ENCODE peak calls at places on chromosomes 11 and 22, in six cellular contexts. V is PC-9, K is SK-N-SH, T is HCT116, L is H9, F is mammary epithelial cell. W is an unnamed sample.

GRCh38 chr11:16001044-16001568 is 355.2 kb downstream of the SOX6 start:
- DNase-seq in V (no peak), K (no peak), T (no peak), L (no peak), F (no peak), W (no peak)

GRCh38 chr11:17531818-17532131 is 12.4 kb downstream of the USH1C start:
- DNase-seq in V (no peak), K (no peak), T (no peak), L (no peak), F (no peak), W (peak; percentile 80)

GRCh38 chr22:21043856-21044535 is 1.8 kb upstream of the LRRC74B start:
- DNase-seq in V (no peak), K (no peak), T (no peak), L (no peak), F (peak; percentile 5), W (no peak)

GRCh38 chr11:116648229-116649174 is 124.3 kb downstream of the BUD13 start:
- DNase-seq in V (no peak), K (no peak), T (no peak), L (peak; percentile 20), F (no peak), W (no peak)

GRCh38 chr11:124670732-124671131 is 2.8 kb downstream of the SIAE start:
- DNase-seq in V (no peak), K (no peak), T (no peak), L (no peak), F (no peak), W (no peak)

GRCh38 chr22:21933899-21934298 is 18.7 kb downstream of the PPM1F start:
- DNase-seq in V (no peak), K (no peak), T (no peak), L (no peak), F (no peak), W (no peak)

GRCh38 chr22:26646158-26646557 is 11.2 kb upstream of the MIAT start:
- DNase-seq in V (no peak), K (no peak), T (no peak), L (no peak), F (no peak), W (no peak)

GRCh38 chr11:32131321-32131720 is 40.4 kb downstream of the RCN1 start:
- DNase-seq in V (peak; percentile 14), K (no peak), T (no peak), L (no peak), F (peak; percentile 82), W (no peak)

GRCh38 chr11:92070026-92070889 is 154.4 kb upstream of the FAT3 start:
- DNase-seq in V (no peak), K (no peak), T (no peak), L (no peak), F (peak; percentile 1), W (no peak)

GRCh38 chr22:36180928-36181327 is 20.4 kb upstream of the APOL3 start:
- DNase-seq in V (no peak), K (no peak), T (no peak), L (no peak), F (no peak), W (no peak)

GRCh38 chr22:36171941-36172340 is 11.4 kb upstream of the APOL3 start:
- DNase-seq in V (no peak), K (no peak), T (no peak), L (peak; percentile 49), F (no peak), W (no peak)

GRCh38 chr22:36180038-36180880 is 19.7 kb upstream of the APOL3 start:
- DNase-seq in V (peak; percentile 55), K (peak; percentile 67), T (peak; percentile 42), L (peak; percentile 87), F (peak; percentile 35), W (peak; percentile 81)

GRCh38 chr22:36177160-36177559 is 16.6 kb upstream of the APOL3 start:
- DNase-seq in V (no peak), K (no peak), T (no peak), L (no peak), F (no peak), W (no peak)

DNA sequence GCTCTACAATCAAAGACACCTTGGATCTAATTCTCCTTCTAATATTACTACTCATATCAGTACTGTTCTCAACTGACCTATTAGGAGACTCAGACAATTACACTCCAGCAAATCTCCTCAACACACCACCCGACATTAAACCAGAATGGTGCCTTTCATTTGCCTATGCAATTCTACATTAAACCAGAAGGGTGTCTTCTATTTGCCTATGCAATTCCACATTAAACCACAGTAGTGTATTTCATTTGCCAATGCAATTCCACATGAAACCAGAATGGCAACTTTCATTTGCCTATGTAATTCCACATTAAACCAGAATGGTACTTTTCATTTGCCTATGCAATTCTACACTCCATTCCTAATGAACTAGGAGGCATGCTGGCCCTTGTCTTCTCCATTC is 15.3 kb upstream of the APOL3 start:
- DNase-seq in V (no peak), K (no peak), T (no peak), L (no peak), F (no peak), W (no peak)
- TF ChIP-seq CTCF in V (no peak), K (peak; percentile 21), T (peak; percentile 59), L (peak; percentile 44), F (no peak), W (no peak)

DNA sequence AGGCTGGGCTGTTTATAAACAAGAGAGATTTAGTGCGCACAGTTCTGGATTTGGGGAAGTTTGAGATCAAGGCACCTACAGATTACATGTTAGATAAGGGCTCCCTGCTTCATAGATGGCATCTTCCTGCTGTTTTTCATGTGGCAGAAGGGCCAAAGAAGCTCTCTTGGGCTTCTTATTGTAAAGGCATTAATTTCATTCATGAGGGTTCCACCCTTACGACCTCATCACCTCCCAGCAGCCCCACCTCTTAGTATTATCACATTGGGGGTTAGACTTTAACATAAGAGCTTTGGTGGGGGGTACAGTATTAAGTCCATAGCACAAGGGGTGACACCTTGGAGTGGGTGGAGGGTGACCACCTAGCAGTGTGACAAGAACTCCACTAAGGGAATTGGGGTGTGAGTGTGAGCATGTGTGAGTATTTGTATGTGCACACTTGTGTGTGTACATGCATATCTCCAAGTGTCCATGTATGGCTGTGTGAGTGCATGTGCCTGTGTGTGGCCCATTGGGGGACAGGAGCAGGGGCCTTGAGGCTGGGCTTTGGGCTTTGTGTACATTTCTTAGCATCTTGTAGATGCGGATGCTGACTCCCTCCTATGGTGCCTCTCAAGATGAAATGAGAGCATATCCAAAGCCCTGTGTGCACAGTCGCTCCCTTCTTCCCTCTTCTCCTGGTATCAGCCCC is 42.7 kb downstream of the BCR start:
- DNase-seq in V (no peak), K (no peak), T (no peak), L (no peak), F (no peak), W (no peak)
- H4K20me1 ChIP-seq in V (peaks cover 5% of the 10 kb centered on the region), K (peaks cover 58% of the 10 kb centered on the region), T (no peaks in the 10 kb centered on the region), L (no peaks in the 10 kb centered on the region), F (no peaks in the 10 kb centered on the region), W (peaks cover 76% of the 10 kb centered on the region)

DNA sequence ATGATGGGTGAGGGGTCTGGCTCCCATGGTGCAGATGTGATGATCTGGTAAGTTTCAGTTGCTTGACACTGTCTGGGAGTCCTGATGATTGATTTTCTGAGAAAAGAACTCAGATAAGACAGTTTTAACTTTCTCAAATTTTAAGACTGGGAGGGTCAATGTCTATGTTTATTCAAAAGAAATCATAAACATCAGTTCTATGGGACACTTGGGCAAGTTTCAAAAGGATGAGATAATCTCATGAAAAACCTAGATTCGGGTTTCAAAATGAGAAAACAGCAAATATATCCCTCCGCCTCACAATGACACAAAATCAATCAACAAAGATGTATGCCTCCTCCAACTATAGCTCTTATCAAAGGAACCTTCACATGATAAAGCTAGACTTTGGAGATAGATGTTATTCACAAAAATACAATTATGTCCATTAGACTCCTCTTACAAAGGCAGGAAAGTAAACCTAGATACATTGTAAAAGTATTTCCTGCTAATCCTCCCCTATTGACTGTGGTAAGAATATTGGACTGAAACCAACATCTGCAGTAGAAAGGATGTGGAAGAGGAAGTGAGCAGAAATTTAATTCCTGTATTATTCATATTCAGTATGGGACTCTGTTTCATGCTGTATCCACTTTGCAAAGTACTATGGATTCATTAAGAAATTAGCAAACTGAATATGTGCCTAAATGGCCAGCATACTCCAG is 21.6 kb downstream of the SVIP start:
- DNase-seq in V (no peak), K (no peak), T (no peak), L (no peak), F (no peak), W (no peak)
- H3K4me2 ChIP-seq in V (no peak overlapping the region), K (peak overlapping the region; percentile 21), T (no peak overlapping the region), L (no peak overlapping the region), F (no peak overlapping the region), W (no peak overlapping the region)

DNA sequence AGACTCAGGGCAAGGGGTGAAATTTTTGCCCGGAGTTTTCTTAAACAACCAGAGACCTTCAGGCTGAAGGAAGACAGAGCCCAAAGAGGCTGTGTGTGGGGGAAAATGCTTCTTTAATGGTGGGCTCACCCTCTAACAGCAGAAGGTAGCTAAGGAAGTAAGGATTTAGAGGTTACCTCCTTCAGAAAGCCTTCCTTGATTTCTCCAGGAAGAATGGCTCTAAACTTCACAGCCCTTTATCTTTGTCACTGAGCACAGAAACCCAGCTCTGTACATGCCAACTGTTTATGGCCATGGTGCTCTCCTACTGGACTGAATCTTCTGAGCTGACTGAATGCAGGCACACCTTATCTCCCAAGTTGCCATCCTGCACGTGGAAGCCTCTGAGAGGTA is 196.0 kb downstream of the TENM4 start:
- DNase-seq in V (no peak), K (no peak), T (no peak), L (no peak), F (no peak), W (no peak)
- TF ChIP-seq CTCF in V (no peak), K (no peak), T (no peak), L (no peak), F (no peak), W (no peak)

DNA sequence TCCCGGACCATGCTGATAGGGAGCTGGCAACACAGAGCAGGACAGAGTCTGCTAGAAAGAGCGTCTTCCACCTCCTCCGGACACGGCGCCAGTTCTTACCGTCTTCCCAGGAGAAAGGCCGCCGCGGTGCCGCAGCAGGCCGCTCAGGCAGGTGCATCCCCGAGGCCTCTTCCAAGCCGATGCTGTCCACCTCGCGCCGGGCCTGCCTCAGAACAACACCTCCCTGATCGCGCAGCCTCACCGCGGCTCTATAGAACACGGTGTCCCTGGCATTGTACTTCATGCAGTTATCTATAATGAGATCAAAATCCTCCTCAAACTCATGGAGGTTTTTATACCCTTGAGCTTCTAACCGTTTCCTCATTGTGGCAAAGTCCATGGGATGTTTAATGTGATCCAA is 30.0 kb downstream of the BRD1 start:
- DNase-seq in V (no peak), K (no peak), T (no peak), L (no peak), F (no peak), W (no peak)
- H4K20me1 ChIP-seq in V (peaks cover 67% of the 10 kb centered on the region), K (peaks cover 89% of the 10 kb centered on the region), T (no peaks in the 10 kb centered on the region), L (no peaks in the 10 kb centered on the region), F (peaks cover 6% of the 10 kb centered on the region), W (peaks cover 91% of the 10 kb centered on the region)

GRCh38 chr11:33735426-33736147 is 636 bp downstream of the CD59 start:
- DNase-seq in V (no peak), K (peak; percentile 66), T (no peak), L (no peak), F (peak; percentile 54), W (peak; percentile 48)

GRCh38 chr11:33734441-33735165 is 1.6 kb downstream of the CD59 start:
- DNase-seq in V (no peak), K (no peak), T (no peak), L (no peak), F (peak; percentile 72), W (peak; percentile 25)

GRCh38 chr11:33732176-33732575 is 4.0 kb downstream of the CD59 start:
- DNase-seq in V (no peak), K (no peak), T (no peak), L (no peak), F (no peak), W (no peak)

GRCh38 chr11:33735166-33735425 is 1.1 kb downstream of the CD59 start:
- DNase-seq in V (no peak), K (no peak), T (no peak), L (no peak), F (no peak), W (peak; percentile 23)

GRCh38 chr11:33733978-33734377 is 2.2 kb downstream of the CD59 start:
- DNase-seq in V (no peak), K (no peak), T (no peak), L (no peak), F (peak; percentile 32), W (no peak)
- H3K4me2 ChIP-seq in V (peak overlapping the region; percentile 97), K (peak overlapping the region; percentile 92), T (no peak overlapping the region), L (no peak overlapping the region), F (peak overlapping the region; percentile 90), W (peak overlapping the region; percentile 87)

W was measured in hepatocyte.